ENCODE peak calls at places on chromosomes 5 and 9, in ten cellular contexts. One of them, this sample, is unnamed.

GRCh38 chr5:1527533-1528205 is 3.9 kb upstream of the LPCAT1 start:
- DNase-seq in KBM-7: no peak
- DNase-seq in A549: no peak
- DNase-seq in posterior vena cava: peak
- DNase-seq in lower leg skin: no peak
- DNase-seq in AG04450: no peak
- DNase-seq in naive B cell: no peak
- DNase-seq in left ventricle myocardium inferior: no peak
- DNase-seq in nephron progenitor cell: no peak
- DNase-seq in WTC11: peak
- DNase-seq in this sample: no peak

GRCh38 chr5:94281402-94281801 is 337.0 kb downstream of the KIAA0825 start:
- DNase-seq in KBM-7: no peak
- DNase-seq in A549: no peak
- DNase-seq in posterior vena cava: no peak
- DNase-seq in lower leg skin: no peak
- DNase-seq in AG04450: no peak
- DNase-seq in naive B cell: no peak
- DNase-seq in left ventricle myocardium inferior: no peak
- DNase-seq in nephron progenitor cell: no peak
- DNase-seq in WTC11: no peak
- DNase-seq in this sample: no peak

GRCh38 chr9:107733530-107733907 is 243.9 kb upstream of the KLF4 start:
- DNase-seq in KBM-7: no peak
- DNase-seq in A549: no peak
- DNase-seq in posterior vena cava: no peak
- DNase-seq in lower leg skin: peak
- DNase-seq in AG04450: no peak
- DNase-seq in naive B cell: no peak
- DNase-seq in left ventricle myocardium inferior: peak
- DNase-seq in nephron progenitor cell: no peak
- DNase-seq in WTC11: no peak
- DNase-seq in this sample: no peak

GRCh38 chr5:174464504-174465165 is 259.7 kb upstream of the MSX2 start:
- DNase-seq in KBM-7: no peak
- DNase-seq in A549: no peak
- DNase-seq in posterior vena cava: no peak
- DNase-seq in lower leg skin: no peak
- DNase-seq in AG04450: no peak
- DNase-seq in naive B cell: no peak
- DNase-seq in left ventricle myocardium inferior: no peak
- DNase-seq in nephron progenitor cell: no peak
- DNase-seq in WTC11: no peak
- DNase-seq in this sample: no peak

GRCh38 chr9:125466356-125466855 is 204.8 kb downstream of the GAPVD1 start:
- DNase-seq in KBM-7: no peak
- DNase-seq in A549: no peak
- DNase-seq in posterior vena cava: no peak
- DNase-seq in lower leg skin: no peak
- DNase-seq in AG04450: no peak
- DNase-seq in naive B cell: no peak
- DNase-seq in left ventricle myocardium inferior: no peak
- DNase-seq in nephron progenitor cell: no peak
- DNase-seq in WTC11: no peak
- DNase-seq in this sample: no peak

GRCh38 chr5:178201927-178202235 is 2.5 kb upstream of the HNRNPAB start:
- DNase-seq in KBM-7: peak
- DNase-seq in A549: no peak
- DNase-seq in posterior vena cava: no peak
- DNase-seq in lower leg skin: no peak
- DNase-seq in AG04450: no peak
- DNase-seq in naive B cell: no peak
- DNase-seq in left ventricle myocardium inferior: no peak
- DNase-seq in nephron progenitor cell: no peak
- DNase-seq in WTC11: peak
- DNase-seq in this sample: peak

GRCh38 chr5:74149395-74149794 is 491.1 kb downstream of the ENC1 start:
- DNase-seq in KBM-7: no peak
- DNase-seq in A549: peak
- DNase-seq in posterior vena cava: no peak
- DNase-seq in lower leg skin: no peak
- DNase-seq in AG04450: peak
- DNase-seq in naive B cell: no peak
- DNase-seq in left ventricle myocardium inferior: no peak
- DNase-seq in nephron progenitor cell: no peak
- DNase-seq in WTC11: no peak
- DNase-seq in this sample: no peak

GRCh38 chr5:157189223-157189622 is 8.6 kb downstream of the ITK start:
- DNase-seq in KBM-7: no peak
- DNase-seq in A549: no peak
- DNase-seq in posterior vena cava: no peak
- DNase-seq in lower leg skin: no peak
- DNase-seq in AG04450: no peak
- DNase-seq in naive B cell: no peak
- DNase-seq in left ventricle myocardium inferior: no peak
- DNase-seq in nephron progenitor cell: no peak
- DNase-seq in WTC11: no peak
- DNase-seq in this sample: no peak

GRCh38 chr5:150075233-150075632 is 11.1 kb downstream of the CSF1R start:
- DNase-seq in KBM-7: no peak
- DNase-seq in A549: no peak
- DNase-seq in posterior vena cava: no peak
- DNase-seq in lower leg skin: peak
- DNase-seq in AG04450: no peak
- DNase-seq in naive B cell: no peak
- DNase-seq in left ventricle myocardium inferior: no peak
- DNase-seq in nephron progenitor cell: no peak
- DNase-seq in WTC11: no peak
- DNase-seq in this sample: no peak

GRCh38 chr9:93464876-93465275 is 11.5 kb upstream of the FAM120AOS start:
- DNase-seq in KBM-7: peak
- DNase-seq in A549: no peak
- DNase-seq in posterior vena cava: no peak
- DNase-seq in lower leg skin: no peak
- DNase-seq in AG04450: no peak
- DNase-seq in naive B cell: no peak
- DNase-seq in left ventricle myocardium inferior: no peak
- DNase-seq in nephron progenitor cell: no peak
- DNase-seq in WTC11: no peak
- DNase-seq in this sample: no peak

GRCh38 chr9:83937861-83938455 is 16.7 kb upstream of the KIF27 start:
- DNase-seq in KBM-7: peak
- DNase-seq in A549: peak
- DNase-seq in posterior vena cava: no peak
- DNase-seq in lower leg skin: no peak
- DNase-seq in AG04450: no peak
- DNase-seq in naive B cell: peak
- DNase-seq in left ventricle myocardium inferior: no peak
- DNase-seq in nephron progenitor cell: peak
- DNase-seq in WTC11: no peak
- DNase-seq in this sample: peak